ENCODE peak calls at places on chromosomes 5 and 9, in six cellular contexts. W, F, X, U, J and S are unnamed samples.
A peak's percentile ranks its signal among the peaks of the same experiment; 100 is the strongest.

GRCh38 chr5:23274156-23274555 is 233.3 kb upstream of the PRDM9 start:
- DNase-seq in F (no peak), X (no peak), J (no peak), U (no peak), W (no peak), S (no peak)

GRCh38 chr5:177557041-177557647 is 2.8 kb upstream of the FAM193B start:
- DNase-seq in F (peak; percentile 68), J (no peak), W (peak; percentile 77), X (no peak), U (no peak), S (no peak)

GRCh38 chr9:37732086-37732744 is 21.4 kb upstream of the TRMT10B start:
- DNase-seq in W (no peak), X (peak; percentile 42), J (no peak), U (no peak), F (no peak), S (no peak)

GRCh38 chr5:3715048-3715447 is 119.4 kb downstream of the IRX1 start:
- DNase-seq in W (no peak), U (peak; percentile 20), X (no peak), F (no peak), J (no peak), S (peak; percentile 20)

GRCh38 chr9:110143969-110144545 is 63.9 kb downstream of the C9orf152 start:
- DNase-seq in X (no peak), J (no peak), F (no peak), W (peak; percentile 36), U (no peak), S (no peak)

GRCh38 chr9:5562806-5563416 is 52.6 kb downstream of the PDCD1LG2 start:
- DNase-seq in X (no peak), F (no peak), W (no peak), J (no peak), U (no peak), S (no peak)

GRCh38 chr5:166845044-166845443 is 1446.4 kb upstream of the WWC1 start:
- DNase-seq in U (no peak), J (peak; percentile 61), X (no peak), F (no peak), W (peak; percentile 17), S (peak; percentile 5)

GRCh38 chr5:127074466-127074865 is 1.2 kb upstream of the C5orf63 start:
- DNase-seq in F (no peak), X (no peak), J (no peak), U (no peak), W (no peak), S (no peak)

GRCh38 chr9:16653491-16654407 is 216.7 kb downstream of the BNC2 start:
- DNase-seq in W (no peak), U (no peak), F (no peak), X (no peak), J (peak; percentile 9), S (no peak)

GRCh38 chr9:129617167-129617566 is 3.7 kb downstream of the C9orf50 start:
- DNase-seq in J (peak; percentile 55), X (peak; percentile 62), F (no peak), U (no peak), W (peak; percentile 90), S (no peak)

GRCh38 chr5:9020996-9021395 is 524.9 kb downstream of the SEMA5A start:
- DNase-seq in J (no peak), F (no peak), W (no peak), X (no peak), U (no peak), S (no peak)

GRCh38 chr5:98631311-98632054 is 142.0 kb upstream of the RGMB start:
- DNase-seq in X (no peak), U (no peak), J (no peak), W (peak; percentile 79), F (peak; percentile 17), S (no peak)

GRCh38 chr9:35615981-35616680 is 2.1 kb downstream of the CD72 start:
- DNase-seq in J (no peak), F (no peak), W (no peak), U (no peak), X (no peak), S (no peak)

GRCh38 chr5:154273028-154273617 is 82.6 kb downstream of the GALNT10 start:
- DNase-seq in W (peak; percentile 53), F (no peak), X (peak; percentile 14), J (no peak), U (no peak), S (peak; percentile 35)

GRCh38 chr5:132419517-132420468 is 50.3 kb downstream of the SLC22A5 start:
- DNase-seq in J (peak; percentile 84), U (peak; percentile 65), W (peak; percentile 88), X (peak; percentile 69), F (no peak), S (peak; percentile 63)

GRCh38 chr9:92026206-92027002 is 76.4 kb upstream of the ROR2 start:
- DNase-seq in U (no peak), X (no peak), F (no peak), J (no peak), W (no peak), S (no peak)

GRCh38 chr9:92030367-92030766 is 80.3 kb upstream of the ROR2 start:
- DNase-seq in X (no peak), W (no peak), U (no peak), F (no peak), J (no peak), S (no peak)

GRCh38 chr9:92033307-92033706 is 81.9 kb downstream of the SPTLC1 start:
- DNase-seq in J (no peak), W (no peak), X (no peak), F (no peak), U (no peak), S (no peak)

GRCh38 chr9:92032891-92033290 is 82.3 kb downstream of the SPTLC1 start:
- DNase-seq in U (no peak), X (no peak), F (no peak), W (no peak), J (no peak), S (no peak)

DNA sequence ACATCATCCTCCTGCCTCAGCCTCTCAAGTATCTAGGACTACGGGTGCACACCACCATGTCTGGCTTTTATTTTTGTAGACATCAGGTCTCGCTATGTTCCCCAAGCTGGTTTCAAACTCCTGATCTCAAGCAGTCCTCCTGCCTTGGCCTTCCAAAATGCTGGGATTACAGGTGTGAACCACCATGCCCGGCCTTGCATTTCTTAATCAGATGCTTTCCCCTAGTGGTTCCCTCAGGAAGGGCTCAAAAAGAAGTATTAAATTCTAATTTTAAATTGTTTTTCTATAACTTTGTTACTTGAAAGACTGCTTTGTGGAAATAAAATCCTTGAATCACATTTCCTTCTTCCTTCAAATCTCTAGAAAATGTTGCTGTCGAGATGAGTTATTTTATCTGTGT is 79.5 kb upstream of the ROR2 start:
- DNase-seq in X (no peak), W (no peak), F (no peak), J (no peak), U (no peak), S (no peak)
- TF ChIP-seq CTCF in X (no peak), W (peak; percentile 13), F (no peak), J (peak; percentile 35), U (no peak), S (no peak)

GRCh38 chr5:150431574-150431973 is 18.0 kb downstream of the RPS14 start:
- DNase-seq in J (peak; percentile 40), W (no peak), F (no peak), U (no peak), X (no peak), S (no peak)

GRCh38 chr5:150440948-150441812 is 8.4 kb downstream of the RPS14 start:
- DNase-seq in J (no peak), W (peak; percentile 41), X (peak; percentile 62), U (no peak), F (no peak), S (no peak)

GRCh38 chr5:150434502-150434901 is 15.0 kb downstream of the RPS14 start:
- DNase-seq in U (no peak), F (no peak), W (peak; percentile 91), X (no peak), J (no peak), S (no peak)

GRCh38 chr5:150438873-150439546 is 10.5 kb downstream of the RPS14 start:
- DNase-seq in J (peak; percentile 79), U (no peak), W (peak; percentile 47), F (no peak), X (no peak), S (no peak)

GRCh38 chr5:150436141-150436680 is 13.3 kb downstream of the RPS14 start:
- DNase-seq in X (peak; percentile 98), W (peak; percentile 94), F (peak; percentile 76), J (peak; percentile 95), U (peak; percentile 83), S (peak; percentile 92)
- TF ChIP-seq CTCF in X (peak; percentile 92), W (peak; percentile 69), F (peak; percentile 77), J (peak; percentile 91), U (peak; percentile 92), S (peak; percentile 89)

GRCh38 chr9:94915476-94916450 is 189.3 kb downstream of the AOPEP start:
- DNase-seq in W (no peak), J (no peak), F (no peak), U (no peak), X (peak; percentile 9), S (no peak)

GRCh38 chr9:94916956-94917355 is 190.5 kb downstream of the AOPEP start:
- DNase-seq in U (no peak), W (no peak), F (no peak), J (no peak), X (no peak), S (no peak)

GRCh38 chr9:94919376-94920098 is 193.0 kb downstream of the AOPEP start:
- DNase-seq in W (peak; percentile 59), X (no peak), J (no peak), U (no peak), F (no peak), S (no peak)

GRCh38 chr9:94920439-94920951 is 194.0 kb downstream of the AOPEP start:
- DNase-seq in W (peak; percentile 87), X (no peak), J (no peak), F (peak; percentile 81), U (peak; percentile 58), S (peak; percentile 57)

DNA sequence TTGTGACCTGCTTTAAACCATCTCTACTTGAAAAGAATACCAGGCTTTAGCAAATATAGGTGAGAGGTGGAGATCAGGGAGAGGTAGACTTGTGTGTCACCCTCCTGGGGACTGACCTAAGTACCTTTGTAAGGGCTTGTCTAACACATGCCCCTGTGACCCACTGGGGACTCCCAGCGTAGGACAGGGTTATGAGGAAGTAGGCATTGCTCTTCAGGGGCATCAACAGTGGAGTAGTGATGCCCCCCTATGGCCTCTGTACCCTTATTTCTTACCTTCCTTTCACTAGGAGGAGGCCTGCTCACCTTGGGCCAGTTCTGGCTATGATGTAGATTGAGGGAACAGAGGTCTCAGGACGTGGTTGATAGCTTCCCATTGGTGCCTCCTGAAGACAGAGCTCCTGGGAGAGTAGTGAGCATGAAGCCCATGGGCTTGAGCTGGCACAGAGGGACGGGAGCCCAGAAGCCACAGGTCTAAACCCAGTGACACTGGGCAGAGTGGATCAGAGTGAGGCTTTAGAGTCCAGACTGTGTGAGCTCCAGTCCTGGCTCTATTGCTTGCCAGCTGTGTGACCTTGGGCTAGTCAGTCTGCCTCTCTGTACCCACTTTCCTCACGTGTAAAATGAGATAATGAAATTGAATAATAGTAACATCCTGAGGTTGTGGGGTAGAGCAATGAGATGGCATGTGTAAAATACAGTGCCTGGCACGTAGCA is 191.7 kb downstream of the AOPEP start:
- DNase-seq in U (no peak), W (no peak), J (no peak), F (no peak), X (no peak), S (no peak)
- TF ChIP-seq CTCF in U (no peak), W (no peak), J (no peak), F (no peak), X (no peak), S (no peak)

DNA sequence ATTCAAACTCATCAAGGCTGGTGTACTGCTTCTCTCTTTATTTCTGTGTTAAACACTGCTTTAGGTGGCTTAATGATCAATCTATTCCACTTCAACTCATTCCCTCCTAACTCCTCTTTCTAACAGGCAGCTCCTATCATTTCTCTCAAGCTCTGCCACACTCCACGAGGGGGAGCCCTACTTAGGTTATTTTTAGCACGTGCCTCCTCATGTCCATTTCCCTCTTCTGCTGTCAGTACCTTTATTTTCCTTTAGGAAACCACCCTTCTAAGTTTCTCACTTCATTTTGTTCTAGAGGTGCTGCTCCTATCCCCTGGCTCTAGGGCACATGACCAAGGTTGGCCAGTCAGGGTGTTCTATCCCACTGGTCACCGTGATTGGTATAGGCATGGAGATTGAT is 6.7 kb upstream of the BRINP1 start:
- DNase-seq in W (no peak), J (peak; percentile 70), U (no peak), F (no peak), X (no peak), S (no peak)
- TF ChIP-seq CTCF in W (no peak), J (peak; percentile 68), U (peak; percentile 47), F (no peak), X (peak; percentile 12), S (no peak)